ENCODE peak calls at places on chromosomes 1 and 21, in five cellular contexts. Y is cardiac fibroblast; F is stimulated activated CD4-positive, alpha-beta T cell treated with anti-CD3 and anti-CD28 coated beads, Interleukin-1b, Interleukin-23, amount 100 ng/mL, for 48 hours; T is activated CD4-positive, alpha-beta T cell treated with anti-CD3 and anti-CD28 coated beads for 4 hours; K is colonic mucosa. O is an unnamed sample.

GRCh38 chr21:44477131-44477530 is 21.8 kb downstream of the LRRC3 start:
- DNase-seq in Y (no peak), F (no peak), T (no peak), K (no peak), O (no peak)

GRCh38 chr1:158652721-158653334 is 33.7 kb downstream of the SPTA1 start:
- DNase-seq in Y (no peak), F (no peak), T (no peak), K (no peak), O (no peak)

GRCh38 chr1:63946866-63947491 is 173.2 kb downstream of the ROR1 start:
- DNase-seq in Y (peak), F (no peak), T (no peak), K (no peak), O (peak)

GRCh38 chr1:39154553-39155361 is 49.7 kb upstream of the MACF1 start:
- DNase-seq in Y (peak), F (no peak), T (no peak), K (no peak), O (peak)

GRCh38 chr1:214864896-214865688 is 217.4 kb upstream of the KCNK2 start:
- DNase-seq in Y (peak), F (no peak), T (no peak), K (no peak), O (peak)

GRCh38 chr1:47708658-47709301 is 270.9 kb downstream of the FOXD2 start:
- DNase-seq in Y (no peak), F (no peak), T (no peak), K (peak), O (no peak)

GRCh38 chr1:22855668-22856606 is 116.7 kb downstream of the LACTBL1 start:
- DNase-seq in Y (no peak), F (no peak), T (no peak), K (no peak), O (no peak)

GRCh38 chr1:170309389-170310013 is 163.7 kb downstream of the NTMT2 start:
- DNase-seq in Y (peak), F (no peak), T (no peak), K (no peak), O (peak)

GRCh38 chr21:28641731-28642130 is 350.9 kb downstream of the LTN1 start:
- DNase-seq in Y (no peak), F (no peak), T (no peak), K (no peak), O (no peak)

GRCh38 chr21:46058339-46059145 is 39.4 kb upstream of the COL6A2 start:
- DNase-seq in Y (no peak), F (no peak), T (no peak), K (no peak), O (no peak)

GRCh38 chr1:31346882-31347281 is 26.0 kb downstream of the FABP3 start:
- DNase-seq in Y (no peak), F (no peak), T (no peak), K (no peak), O (no peak)

GRCh38 chr1:212918751-212919150 is 31.6 kb upstream of the VASH2 start:
- DNase-seq in Y (no peak), F (no peak), T (no peak), K (no peak), O (no peak)

GRCh38 chr1:232472485-232473041 is 157.4 kb downstream of the SIPA1L2 start:
- DNase-seq in Y (peak), F (no peak), T (no peak), K (no peak), O (peak)

GRCh38 chr1:209072481-209072880 is 511.0 kb upstream of the CAMK1G start:
- DNase-seq in Y (no peak), F (no peak), T (no peak), K (no peak), O (no peak)

GRCh38 chr1:212797681-212798080 is 6.0 kb downstream of the TATDN3 start:
- DNase-seq in Y (peak), F (no peak), T (no peak), K (no peak), O (no peak)

GRCh38 chr1:241408170-241408569 is 51.2 kb upstream of the RGS7 start:
- DNase-seq in Y (peak), F (no peak), T (no peak), K (no peak), O (peak)

GRCh38 chr1:32239790-32240139 is 7.3 kb upstream of the FAM167B start:
- DNase-seq in Y (no peak), F (no peak), T (no peak), K (peak), O (no peak)

GRCh38 chr1:19448491-19449439 is 36.6 kb downstream of the CAPZB start:
- DNase-seq in Y (peak), F (peak), T (peak), K (peak), O (peak)

GRCh38 chr1:34312359-34312758 is 135.7 kb downstream of the C1orf94 start:
- DNase-seq in Y (no peak), F (no peak), T (no peak), K (no peak), O (no peak)

O was measured in fibroblast of the aortic adventitia.